ENCODE peak calls at places on chromosomes 3 and 15, in eight cellular contexts. One of them, this sample, is unnamed.

GRCh38 chr3:89957461-89957860 is 850.0 kb downstream of the EPHA3 start:
- DNase-seq in A549: no peak
- DNase-seq in K562: no peak
- DNase-seq in GM12878: no peak
- DNase-seq in HCT116: no peak
- DNase-seq in H1: no peak
- DNase-seq in endothelial cell of umbilical vein: no peak
- DNase-seq in HepG2: no peak
- DNase-seq in this sample: no peak

GRCh38 chr3:157174265-157174615 is 14.3 kb upstream of the CCNL1 start:
- DNase-seq in A549: peak
- DNase-seq in K562: peak
- DNase-seq in GM12878: no peak
- DNase-seq in HCT116: no peak
- DNase-seq in H1: no peak
- DNase-seq in endothelial cell of umbilical vein: peak
- DNase-seq in HepG2: no peak
- DNase-seq in this sample: no peak

GRCh38 chr3:149654188-149654601 is 3.6 kb downstream of the WWTR1 start:
- DNase-seq in A549: no peak
- DNase-seq in K562: no peak
- DNase-seq in GM12878: no peak
- DNase-seq in HCT116: no peak
- DNase-seq in H1: no peak
- DNase-seq in endothelial cell of umbilical vein: peak
- DNase-seq in HepG2: no peak
- DNase-seq in this sample: no peak

GRCh38 chr3:102180291-102180931 is 254.4 kb upstream of the ZPLD1 start:
- DNase-seq in A549: peak
- DNase-seq in K562: no peak
- DNase-seq in GM12878: no peak
- DNase-seq in HCT116: no peak
- DNase-seq in H1: no peak
- DNase-seq in endothelial cell of umbilical vein: peak
- DNase-seq in HepG2: no peak
- DNase-seq in this sample: no peak

GRCh38 chr3:184290331-184290730 is 8.7 kb upstream of the PSMD2 start:
- DNase-seq in A549: no peak
- DNase-seq in K562: no peak
- DNase-seq in GM12878: no peak
- DNase-seq in HCT116: no peak
- DNase-seq in H1: no peak
- DNase-seq in endothelial cell of umbilical vein: no peak
- DNase-seq in HepG2: no peak
- DNase-seq in this sample: no peak

GRCh38 chr15:67037694-67038093 is 27.7 kb upstream of the SMAD3 start:
- DNase-seq in A549: no peak
- DNase-seq in K562: no peak
- DNase-seq in GM12878: no peak
- DNase-seq in HCT116: no peak
- DNase-seq in H1: no peak
- DNase-seq in endothelial cell of umbilical vein: no peak
- DNase-seq in HepG2: no peak
- DNase-seq in this sample: no peak

GRCh38 chr3:177451277-177451880 is 254.1 kb upstream of the TBL1XR1 start:
- DNase-seq in A549: no peak
- DNase-seq in K562: no peak
- DNase-seq in GM12878: no peak
- DNase-seq in HCT116: no peak
- DNase-seq in H1: no peak
- DNase-seq in endothelial cell of umbilical vein: peak
- DNase-seq in HepG2: peak
- DNase-seq in this sample: no peak

GRCh38 chr3:57910988-57911387 is 97.2 kb upstream of the FLNB start:
- DNase-seq in A549: peak
- DNase-seq in K562: no peak
- DNase-seq in GM12878: no peak
- DNase-seq in HCT116: peak
- DNase-seq in H1: no peak
- DNase-seq in endothelial cell of umbilical vein: peak
- DNase-seq in HepG2: peak
- DNase-seq in this sample: peak

GRCh38 chr3:17336291-17336690 is 406.1 kb downstream of the TBC1D5 start:
- DNase-seq in A549: no peak
- DNase-seq in K562: no peak
- DNase-seq in GM12878: no peak
- DNase-seq in HCT116: no peak
- DNase-seq in H1: no peak
- DNase-seq in endothelial cell of umbilical vein: peak
- DNase-seq in HepG2: no peak
- DNase-seq in this sample: no peak

GRCh38 chr3:58204713-58205112 is 6.1 kb downstream of the DNASE1L3 start:
- DNase-seq in A549: no peak
- DNase-seq in K562: no peak
- DNase-seq in GM12878: no peak
- DNase-seq in HCT116: no peak
- DNase-seq in H1: no peak
- DNase-seq in endothelial cell of umbilical vein: no peak
- DNase-seq in HepG2: no peak
- DNase-seq in this sample: no peak

GRCh38 chr15:86854186-86854585 is 774.5 kb downstream of the AGBL1 start:
- DNase-seq in A549: no peak
- DNase-seq in K562: no peak
- DNase-seq in GM12878: no peak
- DNase-seq in HCT116: no peak
- DNase-seq in H1: no peak
- DNase-seq in endothelial cell of umbilical vein: no peak
- DNase-seq in HepG2: no peak
- DNase-seq in this sample: no peak

GRCh38 chr3:113495035-113495434 is 19.9 kb downstream of the SPICE1 start:
- DNase-seq in A549: peak
- DNase-seq in K562: peak
- DNase-seq in GM12878: no peak
- DNase-seq in HCT116: peak
- DNase-seq in H1: no peak
- DNase-seq in endothelial cell of umbilical vein: peak
- DNase-seq in HepG2: peak
- DNase-seq in this sample: peak

GRCh38 chr3:174156200-174156599 is 702.9 kb upstream of the NAALADL2 start:
- DNase-seq in A549: no peak
- DNase-seq in K562: no peak
- DNase-seq in GM12878: no peak
- DNase-seq in HCT116: no peak
- DNase-seq in H1: no peak
- DNase-seq in endothelial cell of umbilical vein: peak
- DNase-seq in HepG2: no peak
- DNase-seq in this sample: no peak

GRCh38 chr15:45205192-45205591 is 17.4 kb upstream of the SHF start:
- DNase-seq in A549: peak
- DNase-seq in K562: peak
- DNase-seq in GM12878: peak
- DNase-seq in HCT116: peak
- DNase-seq in H1: no peak
- DNase-seq in endothelial cell of umbilical vein: peak
- DNase-seq in HepG2: peak
- DNase-seq in this sample: peak

GRCh38 chr15:45795487-45796069 is 160.7 kb downstream of the SQOR start:
- DNase-seq in A549: peak
- DNase-seq in K562: peak
- DNase-seq in GM12878: no peak
- DNase-seq in HCT116: peak
- DNase-seq in H1: peak
- DNase-seq in endothelial cell of umbilical vein: peak
- DNase-seq in HepG2: peak
- DNase-seq in this sample: peak

GRCh38 chr15:32104061-32104980 is 74.0 kb downstream of the CHRNA7 start:
- DNase-seq in A549: no peak
- DNase-seq in K562: no peak
- DNase-seq in GM12878: no peak
- DNase-seq in HCT116: no peak
- DNase-seq in H1: no peak
- DNase-seq in endothelial cell of umbilical vein: no peak
- DNase-seq in HepG2: no peak
- DNase-seq in this sample: no peak

GRCh38 chr15:78681306-78682012 is 40.4 kb upstream of the CHRNB4 start:
- DNase-seq in A549: no peak
- DNase-seq in K562: no peak
- DNase-seq in GM12878: no peak
- DNase-seq in HCT116: no peak
- DNase-seq in H1: no peak
- DNase-seq in endothelial cell of umbilical vein: no peak
- DNase-seq in HepG2: no peak
- DNase-seq in this sample: peak

GRCh38 chr3:124567168-124567567 is 163.1 kb upstream of the UMPS start:
- DNase-seq in A549: no peak
- DNase-seq in K562: no peak
- DNase-seq in GM12878: no peak
- DNase-seq in HCT116: no peak
- DNase-seq in H1: no peak
- DNase-seq in endothelial cell of umbilical vein: no peak
- DNase-seq in HepG2: no peak
- DNase-seq in this sample: no peak

GRCh38 chr3:131903988-131904415 is 130.8 kb downstream of the CPNE4 start:
- DNase-seq in A549: peak
- DNase-seq in K562: no peak
- DNase-seq in GM12878: no peak
- DNase-seq in HCT116: no peak
- DNase-seq in H1: no peak
- DNase-seq in endothelial cell of umbilical vein: no peak
- DNase-seq in HepG2: peak
- DNase-seq in this sample: no peak

GRCh38 chr15:40928975-40929729 is at the start of gene DLL4:
- DNase-seq in A549: peak
- DNase-seq in K562: peak
- DNase-seq in GM12878: no peak
- DNase-seq in HCT116: peak
- DNase-seq in H1: no peak
- DNase-seq in endothelial cell of umbilical vein: peak
- DNase-seq in HepG2: peak
- DNase-seq in this sample: peak
- TF ChIP-seq POLR2A in A549: peak
- TF ChIP-seq POLR2A in K562: peak
- TF ChIP-seq POLR2A in GM12878: peak
- TF ChIP-seq POLR2A in HCT116: peak
- TF ChIP-seq POLR2A in H1: no peak
- TF ChIP-seq POLR2A in endothelial cell of umbilical vein: peak
- TF ChIP-seq POLR2A in HepG2: no peak
- TF ChIP-seq POLR2A in this sample: peak

GRCh38 chr3:45486136-45486535 is 97.8 kb downstream of the LARS2 start:
- DNase-seq in A549: no peak
- DNase-seq in K562: no peak
- DNase-seq in GM12878: no peak
- DNase-seq in HCT116: no peak
- DNase-seq in H1: no peak
- DNase-seq in endothelial cell of umbilical vein: no peak
- DNase-seq in HepG2: no peak
- DNase-seq in this sample: peak

GRCh38 chr3:45488581-45488980 is 100.2 kb downstream of the LARS2 start:
- DNase-seq in A549: no peak
- DNase-seq in K562: no peak
- DNase-seq in GM12878: no peak
- DNase-seq in HCT116: no peak
- DNase-seq in H1: no peak
- DNase-seq in endothelial cell of umbilical vein: no peak
- DNase-seq in HepG2: no peak
- DNase-seq in this sample: no peak

GRCh38 chr3:45487508-45487907 is 99.1 kb downstream of the LARS2 start:
- DNase-seq in A549: no peak
- DNase-seq in K562: no peak
- DNase-seq in GM12878: no peak
- DNase-seq in HCT116: no peak
- DNase-seq in H1: no peak
- DNase-seq in endothelial cell of umbilical vein: no peak
- DNase-seq in HepG2: peak
- DNase-seq in this sample: no peak

GRCh38 chr3:45489730-45490309 is 101.4 kb downstream of the LARS2 start:
- DNase-seq in A549: no peak
- DNase-seq in K562: no peak
- DNase-seq in GM12878: no peak
- DNase-seq in HCT116: no peak
- DNase-seq in H1: no peak
- DNase-seq in endothelial cell of umbilical vein: no peak
- DNase-seq in HepG2: no peak
- DNase-seq in this sample: no peak

GRCh38 chr3:45486926-45487325 is 98.5 kb downstream of the LARS2 start:
- DNase-seq in A549: no peak
- DNase-seq in K562: no peak
- DNase-seq in GM12878: no peak
- DNase-seq in HCT116: no peak
- DNase-seq in H1: no peak
- DNase-seq in endothelial cell of umbilical vein: no peak
- DNase-seq in HepG2: no peak
- DNase-seq in this sample: no peak
- TF ChIP-seq MAX in A549: no peak
- TF ChIP-seq MAX in K562: no peak
- TF ChIP-seq MAX in GM12878: no peak
- TF ChIP-seq MAX in HCT116: no peak
- TF ChIP-seq MAX in H1: no peak
- TF ChIP-seq MAX in endothelial cell of umbilical vein: no peak
- TF ChIP-seq MAX in HepG2: no peak
- TF ChIP-seq MAX in this sample: no peak

DNA sequence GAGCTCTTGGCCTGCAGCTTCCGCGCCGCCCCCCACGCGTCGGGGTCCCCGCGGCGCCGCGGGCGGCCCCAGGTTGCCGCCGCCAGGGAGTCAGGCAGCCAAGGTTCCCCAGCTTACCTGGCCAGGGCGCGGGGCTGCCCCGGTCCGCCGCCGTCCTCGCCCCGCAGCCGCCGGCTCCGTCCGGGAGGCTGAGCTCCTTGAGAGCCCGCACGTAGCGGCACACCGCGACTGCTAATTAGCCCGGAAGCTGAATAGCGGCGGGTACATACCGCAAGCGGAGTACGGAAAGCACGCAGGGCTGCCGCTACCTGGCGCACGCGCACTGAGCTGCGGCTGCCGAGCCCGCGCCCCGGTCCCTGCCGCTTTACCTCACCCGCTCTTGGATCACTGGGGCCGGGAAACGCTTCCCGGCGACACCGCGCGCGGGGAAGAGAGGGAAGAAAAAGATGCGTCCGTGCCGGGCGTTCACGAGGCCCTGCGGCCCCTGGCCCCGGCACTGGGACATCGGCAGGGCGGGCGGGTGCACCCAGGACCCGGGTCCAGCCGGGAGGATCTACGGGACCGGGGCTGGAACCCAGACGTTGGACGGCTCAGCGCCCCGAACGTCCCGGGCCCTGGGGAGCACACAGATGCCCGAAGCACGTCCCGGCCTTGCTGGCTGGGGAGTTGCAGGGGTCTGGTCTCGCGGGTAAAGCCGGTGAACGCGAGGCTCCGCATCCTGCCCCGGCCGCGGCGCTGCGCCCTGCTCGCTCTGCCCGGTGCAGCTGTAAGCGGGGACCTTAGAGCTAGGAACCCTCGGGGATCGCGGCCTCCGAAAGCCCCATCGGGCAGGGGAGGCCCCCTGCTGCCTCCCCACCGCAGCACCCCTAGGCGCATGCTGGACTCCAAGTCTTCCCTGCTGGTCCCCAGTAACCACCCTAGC is at the start of gene GOLGA8B:
- DNase-seq in A549: peak
- DNase-seq in K562: peak
- DNase-seq in GM12878: no peak
- DNase-seq in HCT116: peak
- DNase-seq in H1: no peak
- DNase-seq in endothelial cell of umbilical vein: peak
- DNase-seq in HepG2: peak
- DNase-seq in this sample: peak
- TF ChIP-seq POLR2A in A549: peak
- TF ChIP-seq POLR2A in K562: peak
- TF ChIP-seq POLR2A in GM12878: peak
- TF ChIP-seq POLR2A in HCT116: no peak
- TF ChIP-seq POLR2A in H1: no peak
- TF ChIP-seq POLR2A in endothelial cell of umbilical vein: peak
- TF ChIP-seq POLR2A in HepG2: peak
- TF ChIP-seq POLR2A in this sample: peak

GRCh38 chr3:186930639-186931486 is 537 bp downstream of the ST6GAL1 start:
- DNase-seq in A549: peak
- DNase-seq in K562: peak
- DNase-seq in GM12878: peak
- DNase-seq in HCT116: peak
- DNase-seq in H1: peak
- DNase-seq in endothelial cell of umbilical vein: peak
- DNase-seq in HepG2: peak
- DNase-seq in this sample: peak
- TF ChIP-seq MAX in A549: peak
- TF ChIP-seq MAX in K562: peak
- TF ChIP-seq MAX in GM12878: peak
- TF ChIP-seq MAX in HCT116: peak
- TF ChIP-seq MAX in H1: peak
- TF ChIP-seq MAX in endothelial cell of umbilical vein: peak
- TF ChIP-seq MAX in HepG2: peak
- TF ChIP-seq MAX in this sample: peak